ENCODE peak calls at places on chromosome 17, in eight cellular contexts. U is cardiac muscle cell, P is psoas muscle, D is vagina, C is Peyer's patch, V is small intestine, T is dorsolateral prefrontal cortex, H is tibial artery. F is an unnamed sample.

GRCh38 chr17:18247613-18248001 is 10.9 kb downstream of the FLII start:
- DNase-seq in C (peak), H (no peak), T (no peak), P (peak), D (no peak), V (peak), U (no peak), F (no peak)

GRCh38 chr17:73482674-73483293 is 161.5 kb downstream of the SDK2 start:
- DNase-seq in C (no peak), D (no peak), H (no peak), V (no peak), T (no peak), P (no peak), U (no peak), F (no peak)

GRCh38 chr17:77834170-77835115 is 124.1 kb upstream of the TNRC6C start:
- DNase-seq in U (peak), V (peak), T (peak), P (peak), C (peak), D (no peak), H (peak), F (peak)

GRCh38 chr17:12365805-12366204 is 299.9 kb upstream of the MYOCD start:
- DNase-seq in H (peak), P (no peak), V (no peak), U (peak), C (no peak), T (no peak), D (no peak), F (no peak)

GRCh38 chr17:1234455-1234854 is 35.8 kb upstream of the BHLHA9 start:
- DNase-seq in H (no peak), U (no peak), V (no peak), D (no peak), C (no peak), P (no peak), T (no peak), F (no peak)

GRCh38 chr17:77959926-77960521 is 1.5 kb downstream of the TNRC6C start:
- DNase-seq in H (no peak), C (no peak), P (no peak), D (no peak), V (peak), T (no peak), U (peak), F (peak)

GRCh38 chr17:46868689-46869187 is 17.4 kb downstream of the WNT9B start:
- DNase-seq in H (no peak), T (no peak), P (no peak), D (no peak), V (no peak), U (no peak), C (no peak), F (no peak)

GRCh38 chr17:80860703-80861359 is 130.8 kb upstream of the CHMP6 start:
- DNase-seq in U (no peak), V (no peak), D (no peak), H (no peak), C (peak), P (no peak), T (no peak), F (no peak)

GRCh38 chr17:32111141-32111771 is 31.0 kb upstream of the RHOT1 start:
- DNase-seq in H (peak), P (peak), D (no peak), V (peak), C (no peak), T (peak), U (peak), F (peak)

GRCh38 chr17:20121359-20122235 is 112.4 kb downstream of the SPECC1 start:
- DNase-seq in T (peak), U (peak), D (no peak), V (peak), H (peak), P (peak), C (peak), F (peak)

GRCh38 chr17:992933-993332 is 4.0 kb upstream of the TIMM22 start:
- DNase-seq in V (no peak), H (no peak), D (no peak), U (no peak), C (no peak), P (no peak), T (no peak), F (no peak)

GRCh38 chr17:61380836-61381525 is 18.7 kb upstream of the TBX2 start:
- DNase-seq in P (no peak), V (no peak), D (no peak), T (no peak), U (no peak), H (no peak), C (peak), F (no peak)

GRCh38 chr17:39579318-39580081 is 28.2 kb downstream of the NEUROD2 start:
- DNase-seq in C (no peak), P (no peak), D (no peak), T (no peak), H (no peak), U (no peak), V (no peak), F (no peak)

GRCh38 chr17:64574646-64575045 is 67.9 kb downstream of the CEP95 start:
- DNase-seq in T (no peak), V (no peak), P (no peak), C (no peak), D (no peak), H (no peak), U (no peak), F (no peak)

GRCh38 chr17:73268582-73269328 is 7.1 kb upstream of the CPSF4L start:
- DNase-seq in V (no peak), U (no peak), P (no peak), T (no peak), D (no peak), H (no peak), C (no peak), F (no peak)

GRCh38 chr17:39152134-39152884 is 872 bp upstream of the PLXDC1 start:
- DNase-seq in T (no peak), H (no peak), C (no peak), P (no peak), V (peak), U (peak), D (no peak), F (peak)

GRCh38 chr17:75571197-75571884 is 16.3 kb upstream of the MYO15B start:
- DNase-seq in U (no peak), D (no peak), V (no peak), T (no peak), C (no peak), P (no peak), H (no peak), F (no peak)

GRCh38 chr17:35141681-35142466 is at the start of gene NLE1:
- DNase-seq in T (peak), U (peak), V (peak), D (no peak), P (peak), H (peak), C (peak), F (peak)

GRCh38 chr17:309361-309888 is 43.2 kb downstream of the RPH3AL start:
- DNase-seq in V (no peak), U (peak), H (no peak), D (no peak), T (no peak), C (no peak), P (no peak), F (no peak)

GRCh38 chr17:78151514-78152008 is 5.4 kb downstream of the C17orf99 start:
- DNase-seq in C (peak), D (no peak), U (no peak), H (no peak), P (no peak), V (peak), T (no peak), F (no peak)

GRCh38 chr17:27498615-27499316 is 42.5 kb downstream of the KSR1 start:
- DNase-seq in V (no peak), H (no peak), C (peak), U (no peak), P (no peak), D (no peak), T (no peak), F (peak)

GRCh38 chr17:38681096-38681495 is 6.3 kb upstream of the EPOP start:
- DNase-seq in U (no peak), V (no peak), P (no peak), C (no peak), H (no peak), T (no peak), D (no peak), F (no peak)

GRCh38 chr17:63918305-63918704 is 334 bp downstream of the GH1 start:
- DNase-seq in C (no peak), H (no peak), T (no peak), D (no peak), V (no peak), U (no peak), P (no peak), F (no peak)

GRCh38 chr17:60134396-60135159 is 15.2 kb upstream of the CA4 start:
- DNase-seq in H (peak), T (peak), C (peak), V (no peak), P (no peak), U (no peak), D (no peak), F (no peak)

GRCh38 chr17:40060887-40061480 is 1.8 kb upstream of the THRA start:
- DNase-seq in U (no peak), T (no peak), H (no peak), V (no peak), P (no peak), C (no peak), D (no peak), F (no peak)

GRCh38 chr17:67606896-67607604 is 110.7 kb upstream of the NOL11 start:
- DNase-seq in P (no peak), C (no peak), H (no peak), T (no peak), D (no peak), V (no peak), U (no peak), F (peak)

GRCh38 chr17:55547027-55547670 is 35.9 kb upstream of the SMIM36 start:
- DNase-seq in P (no peak), H (no peak), D (no peak), U (no peak), T (no peak), V (no peak), C (no peak), F (no peak)

DNA sequence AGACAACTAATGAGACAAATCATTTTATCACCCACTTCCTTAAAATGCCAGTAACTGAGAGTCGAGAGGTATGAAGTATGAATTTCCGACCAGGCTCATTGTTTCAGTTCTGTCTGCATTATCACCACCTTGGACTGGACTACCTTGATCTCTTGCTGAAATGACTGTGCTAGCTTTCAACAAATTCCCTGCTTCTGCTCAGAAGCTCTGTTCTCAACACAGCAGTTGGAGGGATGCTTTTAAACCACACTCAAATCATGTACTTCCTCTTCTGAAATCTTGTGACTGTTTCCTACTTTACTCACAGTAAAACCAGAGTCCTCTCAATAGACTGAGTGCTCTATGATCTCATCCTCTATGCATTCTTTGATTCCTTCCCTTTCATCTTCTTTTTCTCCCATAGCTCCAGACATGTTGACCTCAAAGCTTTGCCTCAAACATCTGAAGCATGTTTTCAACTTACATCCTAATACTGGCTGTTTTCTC is 195.8 kb downstream of the KCNJ2 start:
- DNase-seq in C (no peak), D (no peak), P (no peak), H (no peak), U (no peak), T (no peak), V (no peak), F (no peak)
- H3K4me3 ChIP-seq in C (no peak), D (no peak), P (no peak), H (no peak), U (no peak), T (no peak), V (no peak), F (no peak)

GRCh38 chr17:70857351-70857750 is 688.0 kb downstream of the KCNJ2 start:
- DNase-seq in H (no peak), P (no peak), V (no peak), T (no peak), D (no peak), C (no peak), U (no peak), F (no peak)
- H3K27ac ChIP-seq in H (no peak), P (no peak), V (no peak), T (no peak), D (no peak), C (no peak), U (no peak), F (no peak)

DNA sequence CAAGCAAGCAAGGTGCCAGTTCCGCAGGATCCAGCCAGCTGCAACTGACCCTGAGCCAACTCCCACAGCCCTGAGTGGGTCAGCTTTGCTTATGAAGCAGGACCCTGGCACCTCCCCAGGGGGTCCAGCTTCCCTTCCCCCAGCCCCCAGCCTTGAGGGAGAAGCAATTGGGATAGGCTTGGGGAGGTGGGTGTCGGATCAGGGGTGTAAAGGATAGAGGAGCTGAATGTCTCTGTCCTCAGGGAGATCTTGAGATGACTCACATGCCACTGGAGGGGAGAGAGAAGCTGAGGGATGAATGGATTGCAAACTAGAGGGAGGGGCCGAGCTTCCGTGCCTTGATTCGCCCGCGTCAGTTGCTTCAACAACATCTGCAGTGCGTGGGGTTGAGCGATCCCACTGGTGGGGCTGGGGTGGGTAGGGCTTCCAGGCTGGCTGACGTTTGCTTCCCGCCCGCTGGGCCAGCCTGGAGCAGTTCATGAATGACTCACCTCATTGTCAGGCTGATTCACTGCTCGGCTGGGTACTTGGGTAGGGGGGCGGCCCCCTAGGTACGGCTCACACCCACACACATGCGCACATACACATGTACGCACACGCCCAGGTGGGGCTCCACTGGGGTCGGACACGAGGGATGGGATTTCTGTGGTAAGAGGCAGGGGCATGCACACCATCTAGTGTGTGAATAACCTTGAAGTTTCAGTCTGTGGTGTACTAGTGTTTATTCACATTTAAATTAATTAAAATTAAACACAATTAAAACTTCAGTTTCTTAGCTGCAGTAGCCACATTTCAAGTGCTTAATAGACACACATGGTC is 3.6 kb upstream of the HROB start:
- DNase-seq in C (peak), H (peak), D (no peak), V (peak), P (peak), T (peak), U (peak), F (peak)
- H3K4me3 ChIP-seq in C (no peak), H (peak), D (peak), V (no peak), P (peak), T (no peak), U (no peak), F (no peak)

GRCh38 chr17:82101301-82101715 is 3.3 kb upstream of the FASN start:
- DNase-seq in U (no peak), T (no peak), D (no peak), H (no peak), V (no peak), P (peak), C (no peak), F (no peak)
- H3K27ac ChIP-seq in U (peak), T (peak), D (peak), H (peak), V (no peak), P (peak), C (peak), F (no peak)

F was measured in thyroid gland.